ENCODE peak calls at places on chromosomes 13 and 19, in nine cellular contexts. One of them, this sample, is unnamed.

GRCh38 chr13:45179428-45179827 is 21.4 kb downstream of the KCTD4 start:
- DNase-seq in CD4-positive, alpha-beta T cell: no peak
- DNase-seq in upper lobe of left lung: no peak
- DNase-seq in stomach: no peak
- DNase-seq in AG04450: no peak
- DNase-seq in hepatocyte: no peak
- DNase-seq in tibial nerve: no peak
- DNase-seq in AG09319: no peak
- DNase-seq in breast epithelium: no peak
- DNase-seq in this sample: no peak

GRCh38 chr13:53151692-53152421 is 123.2 kb downstream of the OLFM4 start:
- DNase-seq in breast epithelium: no peak
- DNase-seq in hepatocyte: peak
- DNase-seq in CD4-positive, alpha-beta T cell: no peak
- DNase-seq in stomach: peak
- DNase-seq in AG09319: no peak
- DNase-seq in tibial nerve: peak
- DNase-seq in upper lobe of left lung: no peak
- DNase-seq in AG04450: no peak
- DNase-seq in this sample: peak

GRCh38 chr19:22882797-22883196 is 50.7 kb downstream of the ZNF723 start:
- DNase-seq in CD4-positive, alpha-beta T cell: no peak
- DNase-seq in AG09319: no peak
- DNase-seq in breast epithelium: no peak
- DNase-seq in hepatocyte: peak
- DNase-seq in upper lobe of left lung: no peak
- DNase-seq in AG04450: no peak
- DNase-seq in stomach: no peak
- DNase-seq in tibial nerve: peak
- DNase-seq in this sample: no peak

GRCh38 chr13:106919638-106920037 is 351.7 kb upstream of the ARGLU1 start:
- DNase-seq in tibial nerve: no peak
- DNase-seq in CD4-positive, alpha-beta T cell: no peak
- DNase-seq in hepatocyte: peak
- DNase-seq in upper lobe of left lung: peak
- DNase-seq in stomach: no peak
- DNase-seq in AG09319: no peak
- DNase-seq in breast epithelium: no peak
- DNase-seq in AG04450: no peak
- DNase-seq in this sample: no peak

GRCh38 chr13:110388141-110388943 is 81.3 kb downstream of the COL4A2 start:
- DNase-seq in breast epithelium: no peak
- DNase-seq in CD4-positive, alpha-beta T cell: no peak
- DNase-seq in tibial nerve: no peak
- DNase-seq in AG09319: no peak
- DNase-seq in stomach: no peak
- DNase-seq in hepatocyte: peak
- DNase-seq in AG04450: no peak
- DNase-seq in upper lobe of left lung: peak
- DNase-seq in this sample: no peak

GRCh38 chr19:38513762-38514167 is 80.3 kb downstream of the RYR1 start:
- DNase-seq in CD4-positive, alpha-beta T cell: no peak
- DNase-seq in AG04450: no peak
- DNase-seq in AG09319: no peak
- DNase-seq in hepatocyte: no peak
- DNase-seq in tibial nerve: no peak
- DNase-seq in breast epithelium: no peak
- DNase-seq in stomach: no peak
- DNase-seq in upper lobe of left lung: no peak
- DNase-seq in this sample: no peak

GRCh38 chr13:112134150-112135075 is 67.5 kb downstream of the SOX1 start:
- DNase-seq in CD4-positive, alpha-beta T cell: no peak
- DNase-seq in AG09319: no peak
- DNase-seq in AG04450: no peak
- DNase-seq in upper lobe of left lung: no peak
- DNase-seq in hepatocyte: no peak
- DNase-seq in stomach: peak
- DNase-seq in tibial nerve: no peak
- DNase-seq in breast epithelium: peak
- DNase-seq in this sample: peak

GRCh38 chr13:110714798-110715394 is 1.4 kb downstream of the ING1 start:
- DNase-seq in upper lobe of left lung: peak
- DNase-seq in AG04450: no peak
- DNase-seq in CD4-positive, alpha-beta T cell: peak
- DNase-seq in breast epithelium: peak
- DNase-seq in tibial nerve: peak
- DNase-seq in AG09319: no peak
- DNase-seq in hepatocyte: peak
- DNase-seq in stomach: peak
- DNase-seq in this sample: peak

GRCh38 chr13:99041788-99042187 is 63.9 kb upstream of the DOCK9 start:
- DNase-seq in hepatocyte: no peak
- DNase-seq in tibial nerve: no peak
- DNase-seq in breast epithelium: no peak
- DNase-seq in AG09319: no peak
- DNase-seq in CD4-positive, alpha-beta T cell: no peak
- DNase-seq in AG04450: no peak
- DNase-seq in upper lobe of left lung: no peak
- DNase-seq in stomach: no peak
- DNase-seq in this sample: no peak

GRCh38 chr13:105709181-105709580 is 826.3 kb downstream of the EFNB2 start:
- DNase-seq in AG04450: no peak
- DNase-seq in tibial nerve: no peak
- DNase-seq in upper lobe of left lung: no peak
- DNase-seq in hepatocyte: no peak
- DNase-seq in AG09319: no peak
- DNase-seq in breast epithelium: no peak
- DNase-seq in CD4-positive, alpha-beta T cell: no peak
- DNase-seq in stomach: no peak
- DNase-seq in this sample: no peak

GRCh38 chr13:20127563-20128458 is 33.0 kb downstream of the GJA3 start:
- DNase-seq in CD4-positive, alpha-beta T cell: no peak
- DNase-seq in stomach: peak
- DNase-seq in AG04450: no peak
- DNase-seq in breast epithelium: peak
- DNase-seq in hepatocyte: peak
- DNase-seq in AG09319: no peak
- DNase-seq in tibial nerve: peak
- DNase-seq in upper lobe of left lung: peak
- DNase-seq in this sample: peak

GRCh38 chr13:68380041-68380973 is 1150.2 kb upstream of the PCDH9 start:
- DNase-seq in AG04450: no peak
- DNase-seq in CD4-positive, alpha-beta T cell: no peak
- DNase-seq in breast epithelium: no peak
- DNase-seq in tibial nerve: no peak
- DNase-seq in upper lobe of left lung: no peak
- DNase-seq in hepatocyte: no peak
- DNase-seq in stomach: no peak
- DNase-seq in AG09319: no peak
- DNase-seq in this sample: no peak

GRCh38 chr13:21218351-21219043 is 42.0 kb downstream of the MRPL57 start:
- DNase-seq in AG04450: no peak
- DNase-seq in breast epithelium: no peak
- DNase-seq in CD4-positive, alpha-beta T cell: no peak
- DNase-seq in hepatocyte: no peak
- DNase-seq in stomach: no peak
- DNase-seq in tibial nerve: no peak
- DNase-seq in upper lobe of left lung: no peak
- DNase-seq in AG09319: no peak
- DNase-seq in this sample: no peak

GRCh38 chr13:93260591-93260990 is 34.0 kb downstream of the GPC6 start:
- DNase-seq in breast epithelium: no peak
- DNase-seq in stomach: no peak
- DNase-seq in CD4-positive, alpha-beta T cell: no peak
- DNase-seq in upper lobe of left lung: no peak
- DNase-seq in AG09319: no peak
- DNase-seq in AG04450: no peak
- DNase-seq in tibial nerve: no peak
- DNase-seq in hepatocyte: no peak
- DNase-seq in this sample: no peak

GRCh38 chr13:101773062-101773461 is 320.6 kb downstream of the ITGBL1 start:
- DNase-seq in stomach: no peak
- DNase-seq in tibial nerve: no peak
- DNase-seq in breast epithelium: no peak
- DNase-seq in AG09319: no peak
- DNase-seq in CD4-positive, alpha-beta T cell: no peak
- DNase-seq in AG04450: no peak
- DNase-seq in upper lobe of left lung: no peak
- DNase-seq in hepatocyte: no peak
- DNase-seq in this sample: no peak
- TF ChIP-seq CTCF in stomach: no peak
- TF ChIP-seq CTCF in tibial nerve: no peak
- TF ChIP-seq CTCF in breast epithelium: no peak
- TF ChIP-seq CTCF in AG09319: no peak
- TF ChIP-seq CTCF in CD4-positive, alpha-beta T cell: no peak
- TF ChIP-seq CTCF in AG04450: no peak
- TF ChIP-seq CTCF in upper lobe of left lung: no peak
- TF ChIP-seq CTCF in hepatocyte: no peak
- TF ChIP-seq CTCF in this sample: no peak

GRCh38 chr13:109136873-109137272 is 507.5 kb downstream of the MYO16 start:
- DNase-seq in AG04450: no peak
- DNase-seq in upper lobe of left lung: no peak
- DNase-seq in hepatocyte: no peak
- DNase-seq in stomach: no peak
- DNase-seq in breast epithelium: no peak
- DNase-seq in AG09319: no peak
- DNase-seq in tibial nerve: no peak
- DNase-seq in CD4-positive, alpha-beta T cell: no peak
- DNase-seq in this sample: no peak

GRCh38 chr13:109139346-109139745 is 509.9 kb downstream of the MYO16 start:
- DNase-seq in breast epithelium: no peak
- DNase-seq in AG04450: no peak
- DNase-seq in hepatocyte: no peak
- DNase-seq in upper lobe of left lung: no peak
- DNase-seq in AG09319: no peak
- DNase-seq in stomach: no peak
- DNase-seq in CD4-positive, alpha-beta T cell: no peak
- DNase-seq in tibial nerve: no peak
- DNase-seq in this sample: no peak

GRCh38 chr13:109131698-109132257 is 502.4 kb downstream of the MYO16 start:
- DNase-seq in CD4-positive, alpha-beta T cell: no peak
- DNase-seq in stomach: no peak
- DNase-seq in breast epithelium: no peak
- DNase-seq in tibial nerve: no peak
- DNase-seq in upper lobe of left lung: no peak
- DNase-seq in AG09319: no peak
- DNase-seq in AG04450: no peak
- DNase-seq in hepatocyte: peak
- DNase-seq in this sample: no peak

GRCh38 chr13:109130093-109130835 is 500.9 kb downstream of the MYO16 start:
- DNase-seq in tibial nerve: no peak
- DNase-seq in hepatocyte: no peak
- DNase-seq in AG04450: no peak
- DNase-seq in upper lobe of left lung: no peak
- DNase-seq in CD4-positive, alpha-beta T cell: no peak
- DNase-seq in AG09319: no peak
- DNase-seq in stomach: no peak
- DNase-seq in breast epithelium: no peak
- DNase-seq in this sample: no peak

GRCh38 chr13:109135018-109135417 is 505.6 kb downstream of the MYO16 start:
- DNase-seq in upper lobe of left lung: no peak
- DNase-seq in hepatocyte: no peak
- DNase-seq in CD4-positive, alpha-beta T cell: no peak
- DNase-seq in AG04450: no peak
- DNase-seq in stomach: no peak
- DNase-seq in breast epithelium: no peak
- DNase-seq in tibial nerve: no peak
- DNase-seq in AG09319: no peak
- DNase-seq in this sample: no peak
- TF ChIP-seq CTCF in upper lobe of left lung: no peak
- TF ChIP-seq CTCF in hepatocyte: peak
- TF ChIP-seq CTCF in CD4-positive, alpha-beta T cell: no peak
- TF ChIP-seq CTCF in AG04450: no peak
- TF ChIP-seq CTCF in stomach: no peak
- TF ChIP-seq CTCF in breast epithelium: no peak
- TF ChIP-seq CTCF in tibial nerve: no peak
- TF ChIP-seq CTCF in AG09319: no peak
- TF ChIP-seq CTCF in this sample: no peak

GRCh38 chr13:51821666-51822065 is 17.7 kb upstream of the DHRS12 start:
- DNase-seq in CD4-positive, alpha-beta T cell: no peak
- DNase-seq in AG04450: no peak
- DNase-seq in upper lobe of left lung: no peak
- DNase-seq in stomach: no peak
- DNase-seq in breast epithelium: no peak
- DNase-seq in hepatocyte: no peak
- DNase-seq in tibial nerve: no peak
- DNase-seq in AG09319: no peak
- DNase-seq in this sample: no peak

GRCh38 chr13:51817717-51818116 is 13.8 kb upstream of the DHRS12 start:
- DNase-seq in AG09319: no peak
- DNase-seq in breast epithelium: no peak
- DNase-seq in hepatocyte: no peak
- DNase-seq in CD4-positive, alpha-beta T cell: no peak
- DNase-seq in AG04450: no peak
- DNase-seq in tibial nerve: no peak
- DNase-seq in upper lobe of left lung: no peak
- DNase-seq in stomach: no peak
- DNase-seq in this sample: no peak

GRCh38 chr13:51818771-51819511 is 15.0 kb upstream of the DHRS12 start:
- DNase-seq in breast epithelium: no peak
- DNase-seq in stomach: peak
- DNase-seq in hepatocyte: no peak
- DNase-seq in AG04450: peak
- DNase-seq in tibial nerve: no peak
- DNase-seq in upper lobe of left lung: no peak
- DNase-seq in AG09319: no peak
- DNase-seq in CD4-positive, alpha-beta T cell: no peak
- DNase-seq in this sample: no peak

GRCh38 chr13:51818276-51818675 is 14.3 kb upstream of the DHRS12 start:
- DNase-seq in AG04450: no peak
- DNase-seq in stomach: no peak
- DNase-seq in tibial nerve: no peak
- DNase-seq in upper lobe of left lung: no peak
- DNase-seq in hepatocyte: no peak
- DNase-seq in AG09319: no peak
- DNase-seq in breast epithelium: no peak
- DNase-seq in CD4-positive, alpha-beta T cell: no peak
- DNase-seq in this sample: no peak

GRCh38 chr13:51819544-51819943 is 15.6 kb upstream of the DHRS12 start:
- DNase-seq in CD4-positive, alpha-beta T cell: no peak
- DNase-seq in AG09319: no peak
- DNase-seq in breast epithelium: no peak
- DNase-seq in stomach: no peak
- DNase-seq in hepatocyte: no peak
- DNase-seq in upper lobe of left lung: no peak
- DNase-seq in AG04450: no peak
- DNase-seq in tibial nerve: no peak
- DNase-seq in this sample: no peak
- TF ChIP-seq CTCF in CD4-positive, alpha-beta T cell: no peak
- TF ChIP-seq CTCF in AG09319: no peak
- TF ChIP-seq CTCF in breast epithelium: no peak
- TF ChIP-seq CTCF in stomach: no peak
- TF ChIP-seq CTCF in hepatocyte: no peak
- TF ChIP-seq CTCF in upper lobe of left lung: no peak
- TF ChIP-seq CTCF in AG04450: no peak
- TF ChIP-seq CTCF in tibial nerve: no peak
- TF ChIP-seq CTCF in this sample: no peak

DNA sequence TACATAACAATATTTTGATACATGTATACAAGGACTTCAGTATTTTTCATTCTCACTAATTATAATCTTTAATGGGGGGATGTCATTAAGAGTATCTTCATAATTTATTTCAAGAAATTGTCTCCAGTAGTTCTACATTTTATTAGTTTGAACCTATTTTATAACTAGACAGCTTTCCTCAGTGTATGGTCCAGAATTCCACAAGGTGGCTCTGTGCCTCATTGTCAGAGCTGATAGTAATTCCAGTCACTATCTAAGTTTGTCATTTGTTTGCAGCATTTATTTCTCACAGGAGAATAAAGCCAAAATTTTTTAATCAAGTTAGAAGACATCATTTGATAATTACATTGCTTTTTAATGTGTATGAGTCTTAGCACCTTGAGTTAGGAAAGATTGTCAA is 1633.0 kb upstream of the PCDH20 start:
- DNase-seq in breast epithelium: no peak
- DNase-seq in hepatocyte: no peak
- DNase-seq in CD4-positive, alpha-beta T cell: no peak
- DNase-seq in tibial nerve: no peak
- DNase-seq in upper lobe of left lung: no peak
- DNase-seq in AG09319: no peak
- DNase-seq in stomach: no peak
- DNase-seq in AG04450: no peak
- DNase-seq in this sample: no peak
- TF ChIP-seq CTCF in breast epithelium: no peak
- TF ChIP-seq CTCF in hepatocyte: no peak
- TF ChIP-seq CTCF in CD4-positive, alpha-beta T cell: no peak
- TF ChIP-seq CTCF in tibial nerve: no peak
- TF ChIP-seq CTCF in upper lobe of left lung: no peak
- TF ChIP-seq CTCF in AG09319: peak
- TF ChIP-seq CTCF in stomach: no peak
- TF ChIP-seq CTCF in AG04450: peak
- TF ChIP-seq CTCF in this sample: no peak